ENCODE peak calls at places on chromosomes 11 and 22, in five cellular contexts. M is suprapubic skin, K is Kasumi-1, U is dorsolateral prefrontal cortex, J is osteocyte. C is an unnamed sample.

GRCh38 chr11:127003260-127003981 is 2.9 kb upstream of the KIRREL3 start:
- DNase-seq in K (no peak), J (peak), M (no peak), U (peak), C (no peak)

GRCh38 chr22:50246242-50247175 is 1.7 kb upstream of the TUBGCP6 start:
- DNase-seq in K (peak), M (no peak), U (no peak), J (no peak), C (peak)

GRCh38 chr11:288328-289144 is at the start of gene PGGHG:
- DNase-seq in K (peak), J (no peak), M (peak), U (no peak), C (peak)

GRCh38 chr22:46549971-46550641 is 12.7 kb upstream of the CELSR1 start:
- DNase-seq in M (peak), U (no peak), J (no peak), K (no peak), C (peak)

GRCh38 chr22:43861529-43861928 is 784 bp downstream of the SULT4A1 start:
- DNase-seq in J (no peak), M (no peak), K (no peak), U (peak), C (peak)

GRCh38 chr22:42313204-42313603 is 42.8 kb upstream of the TCF20 start:
- DNase-seq in J (no peak), U (no peak), M (no peak), K (no peak), C (no peak)

GRCh38 chr11:34345012-34345804 is 12.6 kb downstream of the ABTB2 start:
- DNase-seq in U (no peak), M (no peak), K (no peak), J (no peak), C (no peak)

GRCh38 chr11:2809854-2810253 is 75.7 kb downstream of the CDKN1C start:
- DNase-seq in U (no peak), M (no peak), J (no peak), K (no peak), C (no peak)